ENCODE peak calls at places on chromosomes 5 and 9, in five cellular contexts. W, E, B, F and S are unnamed samples.

GRCh38 chr9:110619831-110620230 is 40.3 kb upstream of the SVEP1 start:
- DNase-seq in W (no peak), E (no peak), B (no peak), F (no peak), S (no peak)

GRCh38 chr5:80990527-80990926 is 30.4 kb downstream of the RASGRF2 start:
- DNase-seq in W (no peak), E (no peak), B (no peak), F (no peak), S (no peak)

GRCh38 chr5:41883940-41884339 is 13.7 kb upstream of the OXCT1 start:
- DNase-seq in W (peak), E (no peak), B (no peak), F (no peak), S (no peak)

GRCh38 chr5:73480500-73480899 is 17.7 kb upstream of the BTF3 start:
- DNase-seq in W (no peak), E (no peak), B (no peak), F (no peak), S (no peak)

GRCh38 chr5:107213025-107213424 is 457.7 kb downstream of the EFNA5 start:
- DNase-seq in W (no peak), E (no peak), B (no peak), F (no peak), S (peak)

GRCh38 chr5:21688655-21689054 is 1164.5 kb downstream of the CDH12 start:
- DNase-seq in W (peak), E (no peak), B (no peak), F (no peak), S (no peak)

GRCh38 chr5:71454913-71455312 is 538 bp upstream of the BDP1 start:
- DNase-seq in W (no peak), E (no peak), B (no peak), F (no peak), S (peak)

GRCh38 chr5:42064821-42065220 is 139.7 kb downstream of the FBXO4 start:
- DNase-seq in W (no peak), E (no peak), B (no peak), F (no peak), S (no peak)

GRCh38 chr9:121294866-121295661 is 27.1 kb downstream of the GSN start:
- DNase-seq in W (no peak), E (peak), B (no peak), F (no peak), S (peak)

GRCh38 chr5:96175090-96175489 is 213.4 kb upstream of the ELL2 start:
- DNase-seq in W (no peak), E (no peak), B (no peak), F (no peak), S (no peak)

GRCh38 chr9:101029300-101030021 is 934 bp downstream of the PLPPR1 start:
- DNase-seq in W (no peak), E (no peak), B (no peak), F (no peak), S (peak)

GRCh38 chr5:37839441-37840035 is 303 bp downstream of the GDNF start:
- DNase-seq in W (no peak), E (peak), B (no peak), F (no peak), S (peak)

GRCh38 chr5:78638423-78638822 is 10.1 kb downstream of the LHFPL2 start:
- DNase-seq in W (peak), E (peak), B (no peak), F (peak), S (peak)

GRCh38 chr5:39580702-39581498 is 156.1 kb upstream of the DAB2 start:
- DNase-seq in W (no peak), E (no peak), B (no peak), F (no peak), S (no peak)

GRCh38 chr9:129887210-129888084 is 52.2 kb downstream of the USP20 start:
- DNase-seq in W (no peak), E (no peak), B (peak), F (no peak), S (peak)

GRCh38 chr5:132376694-132377641 is 7.5 kb downstream of the SLC22A5 start:
- DNase-seq in W (no peak), E (no peak), B (no peak), F (no peak), S (peak)

GRCh38 chr9:84075004-84075403 is 94.4 kb downstream of the RMI1 start:
- DNase-seq in W (no peak), E (no peak), B (no peak), F (no peak), S (no peak)

GRCh38 chr5:178832618-178833201 is 27.0 kb upstream of the ZNF354B start:
- DNase-seq in W (peak), E (no peak), B (no peak), F (no peak), S (no peak)

GRCh38 chr5:159783731-159784247 is 132.5 kb upstream of the ADRA1B start:
- DNase-seq in W (no peak), E (no peak), B (no peak), F (no peak), S (no peak)

GRCh38 chr9:120915854-120916495 is 10.6 kb downstream of the TRAF1 start:
- DNase-seq in W (no peak), E (no peak), B (peak), F (no peak), S (no peak)

GRCh38 chr5:155678371-155678770 is 648.6 kb upstream of the SGCD start:
- DNase-seq in W (no peak), E (no peak), B (no peak), F (no peak), S (no peak)

GRCh38 chr9:120891255-120891954 is 14.4 kb upstream of the PHF19 start:
- DNase-seq in W (no peak), E (no peak), B (peak), F (no peak), S (no peak)

GRCh38 chr5:72160299-72160698 is 53.0 kb downstream of the MAP1B start:
- DNase-seq in W (no peak), E (no peak), B (no peak), F (no peak), S (no peak)

GRCh38 chr9:132024589-132024988 is 55.1 kb downstream of the MED27 start:
- DNase-seq in W (no peak), E (no peak), B (no peak), F (no peak), S (no peak)

GRCh38 chr9:125977223-125977622 is 230.1 kb downstream of the PBX3 start:
- DNase-seq in W (peak), E (no peak), B (no peak), F (no peak), S (no peak)

GRCh38 chr5:13987843-13988464 is 43.5 kb upstream of the DNAH5 start:
- DNase-seq in W (peak), E (no peak), B (no peak), F (peak), S (peak)

GRCh38 chr5:107257885-107258520 is 412.7 kb downstream of the EFNA5 start:
- DNase-seq in W (no peak), E (no peak), B (no peak), F (no peak), S (no peak)

GRCh38 chr5:169544264-169544950 is 39.2 kb upstream of the SPDL1 start:
- DNase-seq in W (no peak), E (no peak), B (no peak), F (no peak), S (no peak)

GRCh38 chr9:16267336-16268036 is 603.0 kb downstream of the BNC2 start:
- DNase-seq in W (peak), E (no peak), B (no peak), F (no peak), S (no peak)

GRCh38 chr5:172498431-172499129 is 44.3 kb upstream of the SH3PXD2B start:
- DNase-seq in W (no peak), E (no peak), B (no peak), F (no peak), S (no peak)

GRCh38 chr9:105173306-105173705 is 71.1 kb upstream of the SLC44A1 start:
- DNase-seq in W (no peak), E (no peak), B (no peak), F (no peak), S (no peak)

GRCh38 chr5:102742215-102742614 is 12.9 kb upstream of the PAM start:
- DNase-seq in W (no peak), E (no peak), B (no peak), F (no peak), S (no peak)

GRCh38 chr5:161544350-161544765 is 2.2 kb downstream of the GABRB2 start:
- DNase-seq in W (no peak), E (no peak), B (no peak), F (no peak), S (no peak)

GRCh38 chr5:2981035-2981434 is 229.6 kb upstream of the IRX2 start:
- DNase-seq in W (no peak), E (no peak), B (no peak), F (no peak), S (no peak)

GRCh38 chr9:115921301-115921700 is 232.3 kb upstream of the PAPPA start:
- DNase-seq in W (no peak), E (no peak), B (no peak), F (no peak), S (no peak)

GRCh38 chr5:81506900-81507588 is 113.1 kb upstream of the ACOT12 start:
- DNase-seq in W (peak), E (no peak), B (peak), F (peak), S (peak)

GRCh38 chr5:169795311-169795710 is 158.2 kb downstream of the DOCK2 start:
- DNase-seq in W (peak), E (no peak), B (no peak), F (no peak), S (no peak)

GRCh38 chr9:97924386-97924785 is 2.1 kb upstream of the TRMO start:
- DNase-seq in W (no peak), E (no peak), B (no peak), F (no peak), S (no peak)

GRCh38 chr9:97925497-97926334 is 3.4 kb upstream of the TRMO start:
- DNase-seq in W (no peak), E (no peak), B (no peak), F (no peak), S (no peak)

GRCh38 chr9:97921959-97922905 is at the start of gene TRMO:
- DNase-seq in W (peak), E (peak), B (peak), F (peak), S (peak)

GRCh38 chr9:97919217-97919813 is 3.0 kb downstream of the TRMO start:
- DNase-seq in W (no peak), E (no peak), B (no peak), F (no peak), S (no peak)

DNA sequence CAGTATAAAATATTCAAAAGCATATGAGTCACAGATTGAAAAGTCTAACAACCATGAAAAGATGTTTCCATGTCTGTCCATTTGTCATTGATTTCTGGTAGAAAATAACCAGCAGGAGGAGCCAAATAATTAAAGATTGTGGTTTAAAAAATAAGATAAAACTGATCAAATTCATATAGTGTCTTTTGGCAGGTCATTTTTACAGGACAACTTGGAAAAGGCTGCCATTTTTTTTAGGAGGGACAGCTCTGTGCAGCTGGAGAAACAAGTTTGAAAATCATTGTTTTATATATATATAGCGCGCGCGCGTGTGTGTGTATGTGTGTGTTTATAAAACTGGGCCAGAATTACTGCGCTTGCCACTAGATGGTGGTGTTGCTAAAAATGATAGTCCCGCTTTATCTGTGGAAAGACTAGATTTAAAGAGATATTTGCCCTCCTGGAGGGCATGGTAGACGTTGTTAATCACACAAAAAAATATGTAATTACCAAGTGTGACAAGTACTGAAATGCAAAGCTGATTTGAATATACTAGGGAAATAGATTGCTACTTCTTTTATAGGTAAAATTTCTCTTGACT is 1.3 kb upstream of the TRMO start:
- DNase-seq in W (peak), E (peak), B (peak), F (peak), S (peak)
- H3K27ac ChIP-seq in W (peak), E (peak), B (peak), F (peak), S (no peak)

DNA sequence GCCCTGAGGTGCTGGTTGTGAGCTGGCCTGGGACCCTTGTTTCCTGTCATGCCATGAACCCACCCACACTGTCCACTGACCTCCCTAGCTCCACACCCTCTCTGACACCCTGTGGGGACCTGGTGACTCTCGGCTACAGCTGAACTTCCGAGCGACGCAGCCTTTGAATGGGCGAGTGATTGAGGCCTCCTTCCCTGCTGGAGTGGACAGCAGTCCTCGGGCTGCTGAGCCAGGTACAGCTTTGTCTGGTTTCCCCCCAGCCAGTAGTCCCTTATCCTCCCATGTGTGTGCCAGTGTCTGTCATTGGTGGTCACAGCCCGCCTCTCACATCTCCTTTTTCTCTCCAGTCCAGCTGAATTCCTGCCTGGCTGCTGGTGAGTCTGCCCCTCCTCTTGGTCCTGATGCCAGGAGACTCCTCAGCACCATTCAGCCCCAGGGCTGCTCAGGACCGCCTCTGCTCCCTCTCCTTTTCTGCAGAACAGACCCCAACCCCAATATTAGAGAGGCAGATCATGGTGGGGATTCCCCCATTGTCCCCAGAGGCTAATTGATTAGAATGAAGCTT is 6.1 kb downstream of the CA9 start:
- DNase-seq in W (no peak), E (no peak), B (no peak), F (no peak), S (no peak)
- H3K27ac ChIP-seq in W (no peak), E (no peak), B (no peak), F (no peak), S (no peak)

GRCh38 chr9:137317021-137317978 is 15.2 kb upstream of the NRARP start:
- DNase-seq in W (no peak), E (peak), B (no peak), F (peak), S (no peak)
- H3K27ac ChIP-seq in W (no peak), E (peak), B (no peak), F (no peak), S (no peak)

DNA sequence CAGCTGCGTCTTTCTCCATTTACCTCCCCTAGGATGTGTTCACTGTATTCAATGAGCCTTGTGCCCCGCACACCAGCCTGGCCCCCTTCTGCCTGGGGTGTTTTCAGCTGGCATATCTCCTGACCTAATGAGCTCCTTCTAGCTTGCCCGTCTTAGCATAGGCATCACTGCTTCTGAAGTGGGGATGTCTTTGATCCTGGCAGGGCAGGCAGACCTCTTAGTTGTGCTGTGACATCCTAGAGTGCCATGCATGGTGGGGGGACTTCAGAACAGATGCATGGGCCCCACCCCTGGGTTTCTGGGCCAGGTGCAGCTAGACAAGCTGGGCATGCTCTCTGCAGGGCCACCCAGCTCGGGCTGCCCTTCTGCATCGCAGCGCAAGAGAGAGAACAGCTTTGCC is 172.7 kb downstream of the GADD45G start:
- DNase-seq in W (no peak), E (no peak), B (no peak), F (no peak), S (no peak)
- H3K27ac ChIP-seq in W (no peak), E (no peak), B (no peak), F (no peak), S (no peak)

GRCh38 chr5:43313854-43314457 is 744 bp upstream of the HMGCS1 start:
- DNase-seq in W (no peak), E (no peak), B (no peak), F (peak), S (no peak)
- H3K27ac ChIP-seq in W (peak), E (peak), B (peak), F (peak), S (peak)